ENCODE peak calls at places on chromosomes 6 and 20, in four cellular contexts. One of them, this sample, is unnamed.

GRCh38 chr20:9555781-9556180 is 41.4 kb downstream of the LAMP5 start:
- DNase-seq in DND-41: no peak
- DNase-seq in uterus: no peak
- DNase-seq in mucosa of descending colon: no peak
- DNase-seq in this sample: no peak

GRCh38 chr20:14522595-14522994 is 185.2 kb upstream of the FLRT3 start:
- DNase-seq in DND-41: no peak
- DNase-seq in uterus: no peak
- DNase-seq in mucosa of descending colon: no peak
- DNase-seq in this sample: no peak

GRCh38 chr6:4929319-4929718 is 74.5 kb downstream of the RPP40 start:
- DNase-seq in DND-41: no peak
- DNase-seq in uterus: no peak
- DNase-seq in mucosa of descending colon: no peak
- DNase-seq in this sample: no peak

GRCh38 chr20:6086868-6087267 is 33.0 kb upstream of the LRRN4 start:
- DNase-seq in DND-41: no peak
- DNase-seq in uterus: no peak
- DNase-seq in mucosa of descending colon: no peak
- DNase-seq in this sample: no peak

GRCh38 chr20:63968928-63969760 is 586 bp downstream of the ZNF512B start:
- DNase-seq in DND-41: peak; percentile 72
- DNase-seq in uterus: peak; percentile 37
- DNase-seq in mucosa of descending colon: peak; percentile 47
- DNase-seq in this sample: no peak

GRCh38 chr20:18016772-18017171 is 40.9 kb downstream of the OVOL2 start:
- DNase-seq in DND-41: no peak
- DNase-seq in uterus: no peak
- DNase-seq in mucosa of descending colon: no peak
- DNase-seq in this sample: no peak

GRCh38 chr6:111534366-111534765 is 51.3 kb upstream of the REV3L start:
- DNase-seq in DND-41: no peak
- DNase-seq in uterus: peak; percentile 33
- DNase-seq in mucosa of descending colon: peak; percentile 74
- DNase-seq in this sample: no peak

GRCh38 chr6:17905611-17906592 is 81.5 kb downstream of the KIF13A start:
- DNase-seq in DND-41: no peak
- DNase-seq in uterus: no peak
- DNase-seq in mucosa of descending colon: no peak
- DNase-seq in this sample: no peak

GRCh38 chr6:160767647-160768019 is 65.6 kb downstream of the PLG start:
- DNase-seq in DND-41: no peak
- DNase-seq in uterus: no peak
- DNase-seq in mucosa of descending colon: no peak
- DNase-seq in this sample: no peak

GRCh38 chr6:125746731-125747588 is 2.5 kb upstream of the HEY2 start:
- DNase-seq in DND-41: peak; percentile 77
- DNase-seq in uterus: peak; percentile 46
- DNase-seq in mucosa of descending colon: peak; percentile 49
- DNase-seq in this sample: peak; percentile 80

GRCh38 chr6:125749864-125750691 is 646 bp downstream of the HEY2 start:
- DNase-seq in DND-41: no peak
- DNase-seq in uterus: no peak
- DNase-seq in mucosa of descending colon: no peak
- DNase-seq in this sample: peak; percentile 23

GRCh38 chr6:125747589-125748533 is 1.6 kb upstream of the HEY2 start:
- DNase-seq in DND-41: no peak
- DNase-seq in uterus: no peak
- DNase-seq in mucosa of descending colon: peak; percentile 57
- DNase-seq in this sample: peak; percentile 22

GRCh38 chr6:125749112-125749863 is at the start of gene HEY2:
- DNase-seq in DND-41: no peak
- DNase-seq in uterus: peak; percentile 92
- DNase-seq in mucosa of descending colon: peak; percentile 95
- DNase-seq in this sample: peak; percentile 91

DNA sequence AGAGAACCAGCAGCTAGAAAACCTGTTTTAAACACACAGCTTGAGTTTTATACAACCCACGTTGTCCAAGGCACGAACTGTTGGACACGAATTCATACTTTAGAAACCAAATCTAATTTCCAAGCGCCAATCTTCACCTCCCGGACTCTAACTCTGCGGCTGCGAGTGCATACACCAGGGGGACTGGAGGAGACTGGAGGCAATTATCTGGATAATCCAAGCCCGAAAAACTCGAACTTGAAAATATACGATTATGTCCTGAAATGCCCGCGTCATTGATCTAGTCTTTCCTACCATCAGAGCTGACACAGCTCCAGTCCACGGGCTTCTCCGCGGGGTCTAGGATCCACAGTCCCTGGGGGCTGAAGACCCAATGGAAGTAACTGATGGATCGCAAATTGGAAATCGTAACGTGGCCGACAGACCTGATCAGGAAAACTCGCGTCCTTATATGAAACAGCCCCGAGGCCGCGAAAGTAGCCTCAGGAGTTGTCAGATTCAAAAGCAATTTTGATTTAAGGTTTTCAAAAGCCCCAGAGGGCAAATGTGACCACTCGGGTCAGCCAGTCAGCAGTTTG is 809 bp upstream of the HEY2 start:
- DNase-seq in DND-41: no peak
- DNase-seq in uterus: no peak
- DNase-seq in mucosa of descending colon: no peak
- DNase-seq in this sample: no peak
- H3K4me3 ChIP-seq in DND-41: no peak overlapping the region
- H3K4me3 ChIP-seq in uterus: peak overlapping the region; percentile 71
- H3K4me3 ChIP-seq in mucosa of descending colon: peak overlapping the region; percentile 23
- H3K4me3 ChIP-seq in this sample: peak overlapping the region; percentile 70

GRCh38 chr6:53510751-53511150 is 34.1 kb downstream of the GCLC start:
- DNase-seq in DND-41: no peak
- DNase-seq in uterus: no peak
- DNase-seq in mucosa of descending colon: no peak
- DNase-seq in this sample: no peak

GRCh38 chr6:53513056-53513455 is 31.8 kb downstream of the GCLC start:
- DNase-seq in DND-41: no peak
- DNase-seq in uterus: no peak
- DNase-seq in mucosa of descending colon: no peak
- DNase-seq in this sample: no peak

GRCh38 chr6:53514677-53515076 is 30.2 kb downstream of the GCLC start:
- DNase-seq in DND-41: no peak
- DNase-seq in uterus: no peak
- DNase-seq in mucosa of descending colon: no peak
- DNase-seq in this sample: no peak

GRCh38 chr6:53512631-53513030 is 32.3 kb downstream of the GCLC start:
- DNase-seq in DND-41: no peak
- DNase-seq in uterus: no peak
- DNase-seq in mucosa of descending colon: no peak
- DNase-seq in this sample: no peak

GRCh38 chr6:53513519-53513966 is 31.4 kb downstream of the GCLC start:
- DNase-seq in DND-41: no peak
- DNase-seq in uterus: no peak
- DNase-seq in mucosa of descending colon: no peak
- DNase-seq in this sample: no peak
- TF ChIP-seq CTCF in DND-41: no peak
- TF ChIP-seq CTCF in uterus: no peak
- TF ChIP-seq CTCF in mucosa of descending colon: no peak
- TF ChIP-seq CTCF in this sample: no peak

DNA sequence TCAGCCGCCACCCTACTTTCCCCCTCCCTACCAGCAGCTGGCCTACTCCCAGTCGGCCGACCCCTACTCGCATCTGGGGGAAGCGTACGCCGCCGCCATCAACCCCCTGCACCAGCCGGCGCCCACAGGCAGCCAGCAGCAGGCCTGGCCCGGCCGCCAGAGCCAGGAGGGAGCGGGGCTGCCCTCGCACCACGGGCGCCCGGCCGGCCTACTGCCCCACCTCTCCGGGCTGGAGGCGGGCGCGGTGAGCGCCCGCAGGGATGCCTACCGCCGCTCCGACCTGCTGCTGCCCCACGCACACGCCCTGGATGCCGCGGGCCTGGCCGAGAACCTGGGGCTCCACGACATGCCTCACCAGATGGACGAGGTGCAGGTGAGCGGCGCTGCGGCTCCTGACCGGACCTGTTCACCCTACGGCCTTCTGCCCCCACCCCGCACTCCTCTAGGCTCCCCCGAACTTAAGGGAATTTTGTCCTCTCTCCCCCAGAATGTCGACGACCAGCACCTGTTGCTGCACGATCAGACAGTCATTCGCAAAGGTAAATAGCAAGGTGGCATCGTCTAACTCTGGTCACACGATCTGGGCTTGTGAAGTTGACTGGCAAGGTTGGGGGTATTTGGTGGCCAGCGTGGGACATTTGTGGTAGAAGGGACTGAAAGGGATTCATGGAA is 2.3 kb downstream of the TFAP2C start:
- DNase-seq in DND-41: no peak
- DNase-seq in uterus: no peak
- DNase-seq in mucosa of descending colon: peak; percentile 27
- DNase-seq in this sample: no peak
- H3K4me3 ChIP-seq in DND-41: no peak overlapping the region
- H3K4me3 ChIP-seq in uterus: no peak overlapping the region
- H3K4me3 ChIP-seq in mucosa of descending colon: no peak overlapping the region
- H3K4me3 ChIP-seq in this sample: no peak overlapping the region

GRCh38 chr20:19789009-19789408 is 31.0 kb downstream of the RIN2 start:
- DNase-seq in DND-41: no peak
- DNase-seq in uterus: no peak
- DNase-seq in mucosa of descending colon: no peak
- DNase-seq in this sample: no peak
- TF ChIP-seq CTCF in DND-41: no peak
- TF ChIP-seq CTCF in uterus: no peak
- TF ChIP-seq CTCF in mucosa of descending colon: no peak
- TF ChIP-seq CTCF in this sample: no peak

DNA sequence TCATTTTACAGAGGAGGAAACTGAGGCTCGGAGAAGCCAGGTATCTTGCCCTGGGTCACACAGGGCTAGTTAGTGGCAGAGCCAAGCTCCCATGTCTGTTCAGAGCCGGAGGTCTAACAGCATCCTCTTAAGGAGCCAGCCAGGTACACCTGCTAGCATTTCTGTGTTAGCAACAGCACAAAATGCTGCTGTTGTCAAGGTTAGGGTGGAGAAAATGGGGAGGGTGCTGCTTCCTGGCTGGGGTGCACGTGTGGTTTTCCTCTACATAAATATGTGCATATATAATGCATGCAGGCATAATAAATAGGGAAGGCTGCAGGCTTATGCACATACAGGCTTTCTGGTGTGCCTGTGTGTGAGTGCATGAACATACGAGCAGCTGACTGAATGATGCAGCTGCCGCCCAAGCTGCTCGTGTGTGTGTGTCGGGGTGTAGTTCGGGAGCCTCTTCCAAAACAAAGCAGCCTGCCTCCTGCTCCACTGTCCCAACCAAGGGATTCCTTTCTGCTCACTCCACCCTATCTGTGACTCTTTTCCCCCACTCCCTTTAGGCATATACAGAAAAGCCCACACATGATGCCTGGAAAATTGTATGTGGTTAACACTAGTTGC is 86.6 kb downstream of the CD40 start:
- DNase-seq in DND-41: no peak
- DNase-seq in uterus: no peak
- DNase-seq in mucosa of descending colon: no peak
- DNase-seq in this sample: no peak
- H3K4me3 ChIP-seq in DND-41: no peak overlapping the region
- H3K4me3 ChIP-seq in uterus: no peak overlapping the region
- H3K4me3 ChIP-seq in mucosa of descending colon: no peak overlapping the region
- H3K4me3 ChIP-seq in this sample: no peak overlapping the region

GRCh38 chr6:134604014-134604676 is 286.2 kb upstream of the SGK1 start:
- DNase-seq in DND-41: no peak
- DNase-seq in uterus: no peak
- DNase-seq in mucosa of descending colon: no peak
- DNase-seq in this sample: no peak

GRCh38 chr6:134609862-134610261 is 291.9 kb upstream of the SGK1 start:
- DNase-seq in DND-41: no peak
- DNase-seq in uterus: no peak
- DNase-seq in mucosa of descending colon: no peak
- DNase-seq in this sample: no peak

GRCh38 chr6:134605034-134605433 is 287.1 kb upstream of the SGK1 start:
- DNase-seq in DND-41: no peak
- DNase-seq in uterus: no peak
- DNase-seq in mucosa of descending colon: no peak
- DNase-seq in this sample: no peak

GRCh38 chr6:134602123-134602522 is 284.2 kb upstream of the SGK1 start:
- DNase-seq in DND-41: no peak
- DNase-seq in uterus: no peak
- DNase-seq in mucosa of descending colon: no peak
- DNase-seq in this sample: no peak

GRCh38 chr6:134607411-134607810 is 289.5 kb upstream of the SGK1 start:
- DNase-seq in DND-41: no peak
- DNase-seq in uterus: no peak
- DNase-seq in mucosa of descending colon: no peak
- DNase-seq in this sample: no peak
- TF ChIP-seq CTCF in DND-41: no peak
- TF ChIP-seq CTCF in uterus: no peak
- TF ChIP-seq CTCF in mucosa of descending colon: no peak
- TF ChIP-seq CTCF in this sample: no peak

GRCh38 chr6:42449917-42450313 is 1.8 kb downstream of the TRERF1 start:
- DNase-seq in DND-41: no peak
- DNase-seq in uterus: no peak
- DNase-seq in mucosa of descending colon: no peak
- DNase-seq in this sample: no peak
- H3K4me3 ChIP-seq in DND-41: peak overlapping the region; percentile 66
- H3K4me3 ChIP-seq in uterus: peak overlapping the region; percentile 81
- H3K4me3 ChIP-seq in mucosa of descending colon: no peak overlapping the region
- H3K4me3 ChIP-seq in this sample: peak overlapping the region; percentile 94

GRCh38 chr20:53915459-53916172 is 154.8 kb downstream of the BCAS1 start:
- DNase-seq in DND-41: peak; percentile 99
- DNase-seq in uterus: peak; percentile 93
- DNase-seq in mucosa of descending colon: peak; percentile 99
- DNase-seq in this sample: peak; percentile 94

GRCh38 chr20:53911301-53911700 is 159.1 kb downstream of the BCAS1 start:
- DNase-seq in DND-41: no peak
- DNase-seq in uterus: no peak
- DNase-seq in mucosa of descending colon: peak; percentile 15
- DNase-seq in this sample: no peak

GRCh38 chr20:53916173-53916512 is 154.3 kb downstream of the BCAS1 start:
- DNase-seq in DND-41: no peak
- DNase-seq in uterus: no peak
- DNase-seq in mucosa of descending colon: no peak
- DNase-seq in this sample: no peak

GRCh38 chr20:53914861-53915458 is 155.4 kb downstream of the BCAS1 start:
- DNase-seq in DND-41: peak; percentile 37
- DNase-seq in uterus: no peak
- DNase-seq in mucosa of descending colon: no peak
- DNase-seq in this sample: no peak

GRCh38 chr20:53914091-53914860 is 156.1 kb downstream of the BCAS1 start:
- DNase-seq in DND-41: no peak
- DNase-seq in uterus: no peak
- DNase-seq in mucosa of descending colon: no peak
- DNase-seq in this sample: no peak
- TF ChIP-seq CTCF in DND-41: no peak
- TF ChIP-seq CTCF in uterus: no peak
- TF ChIP-seq CTCF in mucosa of descending colon: no peak
- TF ChIP-seq CTCF in this sample: no peak